ENCODE peak calls at places on chromosome 5, in four cellular contexts. A is heart left ventricle, N is epithelial cell of esophagus, B is HFFc6. S is an unnamed sample.

GRCh38 chr5:45037927-45038326 is 229.2 kb downstream of the MRPS30 start:
- DNase-seq in A (no peak), N (no peak), B (no peak), S (no peak)

GRCh38 chr5:82417776-82418607 is 139.8 kb upstream of the RPS23 start:
- DNase-seq in A (no peak), N (no peak), B (peak), S (no peak)

GRCh38 chr5:173890195-173890951 is 2.2 kb downstream of the CPEB4 start:
- DNase-seq in A (peak), N (peak), B (no peak), S (no peak)

GRCh38 chr5:89998505-89998904 is 411.1 kb downstream of the CETN3 start:
- DNase-seq in A (no peak), N (no peak), B (no peak), S (no peak)

GRCh38 chr5:72818866-72819534 is 2.5 kb downstream of the TNPO1 start:
- DNase-seq in A (peak), N (peak), B (peak), S (no peak)

GRCh38 chr5:134534058-134534725 is 8.7 kb downstream of the JADE2 start:
- DNase-seq in A (no peak), N (no peak), B (no peak), S (no peak)

GRCh38 chr5:81183811-81184748 is 49.0 kb upstream of the CKMT2 start:
- DNase-seq in A (no peak), N (no peak), B (no peak), S (no peak)

GRCh38 chr5:84376346-84376745 is 8.3 kb downstream of the EDIL3 start:
- DNase-seq in A (no peak), N (no peak), B (no peak), S (no peak)

GRCh38 chr5:81313278-81313677 is 11.9 kb downstream of the ZCCHC9 start:
- DNase-seq in A (no peak), N (no peak), B (no peak), S (no peak)

GRCh38 chr5:147805030-147805454 is 22.5 kb upstream of the JAKMIP2 start:
- DNase-seq in A (peak), N (peak), B (no peak), S (no peak)

GRCh38 chr5:113242481-113243348 is 192.1 kb downstream of the TSSK1B start:
- DNase-seq in A (no peak), N (peak), B (no peak), S (no peak)
- TF ChIP-seq CTCF in A (no peak), N (no peak), B (no peak), S (no peak)

GRCh38 chr5:93681432-93681831 is 60.0 kb downstream of the POU5F2 start:
- DNase-seq in A (no peak), N (no peak), B (no peak), S (no peak)
- TF ChIP-seq CTCF in A (no peak), N (peak), B (peak), S (no peak)

GRCh38 chr5:115169392-115170127 is at the start of gene TRIM36:
- DNase-seq in A (peak), N (peak), B (peak), S (peak)
- TF ChIP-seq CTCF in A (peak), N (peak), B (peak), S (peak)

GRCh38 chr5:15995206-15996052 is 184.2 kb downstream of the MARCHF11 start:
- DNase-seq in A (no peak), N (peak), B (peak), S (peak)
- TF ChIP-seq CTCF in A (peak), N (peak), B (peak), S (peak)

GRCh38 chr5:78637468-78637867 is 11.1 kb downstream of the LHFPL2 start:
- DNase-seq in A (no peak), N (no peak), B (no peak), S (no peak)

GRCh38 chr5:78634634-78635033 is 13.9 kb downstream of the LHFPL2 start:
- DNase-seq in A (no peak), N (no peak), B (no peak), S (no peak)

GRCh38 chr5:78638973-78639669 is 9.5 kb downstream of the LHFPL2 start:
- DNase-seq in A (no peak), N (no peak), B (no peak), S (no peak)

GRCh38 chr5:78638423-78638822 is 10.1 kb downstream of the LHFPL2 start:
- DNase-seq in A (peak), N (peak), B (peak), S (peak)

GRCh38 chr5:78636682-78637081 is 11.9 kb downstream of the LHFPL2 start:
- DNase-seq in A (no peak), N (no peak), B (no peak), S (no peak)
- TF ChIP-seq CTCF in A (no peak), N (no peak), B (no peak), S (no peak)

GRCh38 chr5:148961261-148962199 is 101.3 kb downstream of the SH3TC2 start:
- DNase-seq in A (no peak), N (no peak), B (no peak), S (no peak)
- TF ChIP-seq CTCF in A (no peak), N (no peak), B (no peak), S (no peak)

DNA sequence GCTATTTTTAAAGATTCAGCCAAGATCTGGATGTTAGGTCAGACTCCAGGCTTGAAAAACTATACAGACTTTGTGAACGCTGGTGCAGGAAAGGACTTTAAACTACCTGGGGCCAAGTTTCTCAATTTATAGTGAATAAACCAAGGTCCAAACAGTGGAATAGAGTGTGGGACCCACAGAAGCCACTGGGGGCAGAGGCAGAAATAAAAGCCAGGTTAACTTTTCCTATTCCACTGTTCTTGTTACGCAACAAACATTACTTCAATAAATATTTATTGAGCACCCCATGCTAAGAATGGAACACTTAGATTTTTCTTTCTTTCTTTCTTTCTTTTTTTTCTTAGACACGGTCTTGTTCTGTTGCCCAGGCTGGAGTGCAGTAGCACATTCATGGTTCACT is 11.0 kb upstream of the HAVCR1 start:
- DNase-seq in A (no peak), N (no peak), B (no peak), S (no peak)
- TF ChIP-seq CTCF in A (no peak), N (no peak), B (peak), S (no peak)

S was measured in AG09309.